ENCODE peak calls at places on chromosomes 11 and 22, in four cellular contexts. H is ovary, L is stomach, D is esophagus squamous epithelium. Q is an unnamed sample.

GRCh38 chr11:119590651-119591308 is 138.2 kb downstream of the NECTIN1 start:
- DNase-seq in L (peak; percentile 45), D (no peak), H (no peak), Q (no peak)

GRCh38 chr22:18078329-18079041 is 695 bp downstream of the PEX26 start:
- DNase-seq in H (peak; percentile 60), D (no peak), L (peak; percentile 60), Q (peak; percentile 40)

GRCh38 chr11:77151804-77152513 is 23.9 kb downstream of the MYO7A start:
- DNase-seq in H (no peak), D (no peak), L (no peak), Q (peak; percentile 72)

GRCh38 chr22:21928048-21928447 is 24.6 kb downstream of the PPM1F start:
- DNase-seq in L (no peak), H (no peak), D (no peak), Q (no peak)

GRCh38 chr11:69530278-69531070 is 49.0 kb downstream of the LINC01488 start:
- DNase-seq in D (no peak), H (no peak), L (no peak), Q (no peak)

GRCh38 chr11:18309691-18310090 is 12.2 kb downstream of the HPS5 start:
- DNase-seq in L (no peak), D (no peak), H (no peak), Q (no peak)

GRCh38 chr11:2474059-2474901 is 29.5 kb downstream of the KCNQ1 start:
- DNase-seq in L (peak; percentile 78), H (no peak), D (no peak), Q (no peak)

GRCh38 chr11:111049131-111049530 is 196.4 kb upstream of the POU2AF2 start:
- DNase-seq in H (no peak), D (no peak), L (no peak), Q (no peak)

GRCh38 chr22:25774575-25775026 is 32.6 kb downstream of the MYO18B start:
- DNase-seq in D (no peak), H (no peak), L (no peak), Q (no peak)

GRCh38 chr22:22450343-22450839 is 58.2 kb downstream of the ZNF280B start:
- DNase-seq in H (no peak), D (no peak), L (peak; percentile 27), Q (no peak)

GRCh38 chr11:43574949-43575915 is 105.3 kb upstream of the HSD17B12 start:
- DNase-seq in H (peak; percentile 64), D (no peak), L (no peak), Q (no peak)

GRCh38 chr11:70711095-70711910 is 313.0 kb downstream of the CTTN start:
- DNase-seq in L (no peak), D (no peak), H (no peak), Q (no peak)

GRCh38 chr11:98307827-98308491 is 712.8 kb upstream of the CNTN5 start:
- DNase-seq in L (no peak), D (no peak), H (no peak), Q (no peak)

GRCh38 chr11:10930961-10931760 is 73.3 kb upstream of the ZBED5 start:
- DNase-seq in H (peak; percentile 88), L (peak; percentile 53), D (no peak), Q (peak; percentile 57)

GRCh38 chr11:76800466-76801200 is 17.5 kb downstream of the TSKU start:
- DNase-seq in L (no peak), H (no peak), D (no peak), Q (no peak)

GRCh38 chr11:17979770-17980371 is 33.0 kb downstream of the SERGEF start:
- DNase-seq in D (no peak), L (peak; percentile 37), H (no peak), Q (peak; percentile 11)

GRCh38 chr11:105334025-105334714 is 194.6 kb upstream of the CARD18 start:
- DNase-seq in H (no peak), L (no peak), D (no peak), Q (no peak)

GRCh38 chr11:79332017-79332416 is 108.8 kb downstream of the TENM4 start:
- DNase-seq in D (no peak), L (no peak), H (no peak), Q (no peak)

GRCh38 chr11:65291613-65292012 is 23.1 kb upstream of the CDC42EP2 start:
- DNase-seq in D (no peak), H (no peak), L (no peak), Q (no peak)

GRCh38 chr11:112694813-112695212 is 266.4 kb upstream of the NCAM1 start:
- DNase-seq in D (no peak), H (no peak), L (no peak), Q (no peak)

GRCh38 chr11:47359586-47359985 is 7.1 kb upstream of the MYBPC3 start:
- DNase-seq in L (no peak), H (peak; percentile 30), D (no peak), Q (no peak)

GRCh38 chr11:16572946-16573345 is 165.5 kb upstream of the C11orf58 start:
- DNase-seq in D (no peak), L (no peak), H (no peak), Q (no peak)

GRCh38 chr11:64553554-64554201 is 37.3 kb upstream of the SLC22A12 start:
- DNase-seq in H (peak; percentile 85), L (peak; percentile 60), D (no peak), Q (peak; percentile 61)

GRCh38 chr11:128208329-128209220 is 378.8 kb downstream of the ETS1 start:
- DNase-seq in H (no peak), D (no peak), L (no peak), Q (no peak)

GRCh38 chr11:69107413-69107812 is 48.3 kb upstream of the SMIM38 start:
- DNase-seq in D (no peak), L (no peak), H (no peak), Q (no peak)

GRCh38 chr22:37465721-37466120 is 20.5 kb downstream of the MFNG start:
- DNase-seq in H (no peak), D (no peak), L (no peak), Q (no peak)

GRCh38 chr11:70527429-70528045 is 129.2 kb downstream of the CTTN start:
- DNase-seq in H (no peak), D (no peak), L (no peak), Q (no peak)

GRCh38 chr11:34343153-34343552 is 14.7 kb downstream of the ABTB2 start:
- DNase-seq in D (no peak), H (no peak), L (no peak), Q (no peak)

GRCh38 chr22:23036684-23037428 is 33.5 kb upstream of the GNAZ start:
- DNase-seq in H (no peak), L (no peak), D (no peak), Q (no peak)

GRCh38 chr11:114060402-114061052 is 1.0 kb downstream of the ZBTB16 start:
- DNase-seq in H (peak; percentile 77), D (no peak), L (peak; percentile 45), Q (peak; percentile 51)

GRCh38 chr11:116946414-116946813 is 109.0 kb upstream of the APOA1 start:
- DNase-seq in L (no peak), D (no peak), H (no peak), Q (no peak)

GRCh38 chr11:121054266-121054665 is 30.4 kb downstream of the TBCEL start:
- DNase-seq in H (no peak), D (no peak), L (no peak), Q (no peak)

GRCh38 chr11:118111019-118111743 is 24.4 kb upstream of the SMIM35 start:
- DNase-seq in D (no peak), L (no peak), H (no peak), Q (no peak)

GRCh38 chr11:2982214-2982613 is 9.9 kb downstream of the NAP1L4 start:
- DNase-seq in L (no peak), D (no peak), H (no peak), Q (no peak)

GRCh38 chr22:17772963-17773605 is 1.2 kb downstream of the BID start:
- DNase-seq in D (no peak), L (no peak), H (no peak), Q (no peak)

GRCh38 chr22:49760280-49760629 is 67.4 kb downstream of the BRD1 start:
- DNase-seq in D (no peak), L (no peak), H (no peak), Q (no peak)
- H3K4me1 ChIP-seq in D (no peaks in the 10 kb centered on the region), L (no peaks in the 10 kb centered on the region), H (no peaks in the 10 kb centered on the region), Q (peaks cover 6% of the 10 kb centered on the region)

DNA sequence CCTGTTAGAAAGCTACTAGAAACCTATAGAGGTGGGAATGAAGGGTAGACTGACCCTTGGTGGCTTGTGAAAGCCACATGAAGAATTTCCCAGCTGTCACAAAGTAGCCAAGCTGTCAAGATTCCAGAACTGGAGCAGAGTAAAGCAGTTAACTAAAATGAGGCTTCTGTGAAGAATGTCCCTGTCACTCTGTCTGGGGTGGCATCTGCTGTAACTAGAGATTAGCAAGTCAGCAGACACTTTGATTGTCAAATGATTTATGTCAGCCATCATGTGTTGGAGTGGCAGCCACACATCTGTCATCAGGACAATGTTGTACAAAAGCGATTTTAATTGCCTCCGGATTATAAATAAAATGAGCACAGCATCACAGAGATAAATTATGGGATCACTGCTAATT is 271.1 kb downstream of the FAM181B start:
- DNase-seq in D (no peak), H (no peak), L (no peak), Q (no peak)
- H3K4me3 ChIP-seq in D (no peak overlapping the region), H (no peak overlapping the region), L (no peak overlapping the region), Q (no peak overlapping the region)

GRCh38 chr22:46549565-46549840 is 12.1 kb upstream of the CELSR1 start:
- DNase-seq in L (no peak), D (no peak), H (no peak), Q (no peak)

GRCh38 chr22:46547179-46547882 is 9.9 kb upstream of the CELSR1 start:
- DNase-seq in D (no peak), H (no peak), L (no peak), Q (no peak)

GRCh38 chr22:46549971-46550641 is 12.7 kb upstream of the CELSR1 start:
- DNase-seq in H (no peak), L (no peak), D (no peak), Q (no peak)

GRCh38 chr22:46546466-46547178 is 9.2 kb upstream of the CELSR1 start:
- DNase-seq in H (no peak), L (peak; percentile 73), D (no peak), Q (no peak)

DNA sequence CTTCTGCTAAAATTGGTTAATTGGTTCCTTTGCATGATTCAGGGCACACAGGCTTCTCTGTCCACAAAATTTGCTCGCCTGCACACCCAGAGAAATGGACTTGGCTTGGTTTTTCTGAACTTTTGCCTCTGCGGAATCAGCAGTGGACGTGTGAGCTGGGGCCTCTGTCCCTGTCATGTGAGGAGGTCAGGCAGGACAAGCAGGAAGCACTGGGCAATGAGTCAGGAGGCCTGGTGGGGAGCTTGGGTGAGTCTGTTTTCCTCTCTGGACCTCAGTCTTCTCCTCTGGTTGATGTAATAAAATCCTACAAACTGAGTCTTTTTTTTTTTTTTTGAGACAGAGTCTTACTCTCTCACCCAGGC is 10.4 kb upstream of the CELSR1 start:
- DNase-seq in H (no peak), D (no peak), L (no peak), Q (no peak)
- H3K27ac ChIP-seq in H (no peak overlapping the region), D (peak overlapping the region; percentile 84), L (peak overlapping the region; percentile 80), Q (no peak overlapping the region)

GRCh38 chr11:60370811-60371297 is 7.5 kb upstream of the MS4A7 start:
- DNase-seq in D (no peak), H (no peak), L (no peak), Q (no peak)
- H3K4me1 ChIP-seq in D (no peaks in the 10 kb centered on the region), H (no peaks in the 10 kb centered on the region), L (no peaks in the 10 kb centered on the region), Q (no peaks in the 10 kb centered on the region)

DNA sequence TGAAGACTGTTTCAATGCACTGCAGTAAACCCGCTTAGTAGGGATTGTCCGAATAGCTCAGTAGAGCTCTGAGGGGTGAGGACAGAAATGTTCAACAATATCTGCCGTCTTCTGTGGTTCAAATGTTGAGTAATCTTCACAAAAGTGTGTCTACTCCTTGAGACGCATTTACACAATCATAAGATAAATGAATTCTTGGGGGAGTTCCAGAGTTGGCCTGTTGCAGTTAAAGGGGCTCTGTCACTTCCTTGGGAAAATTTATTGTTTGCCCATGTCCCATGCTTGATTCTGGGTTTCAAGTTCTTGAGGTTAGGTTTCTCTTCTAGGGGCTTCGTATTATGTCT is 614 bp downstream of the ANO3 start:
- DNase-seq in L (no peak), H (no peak), D (no peak), Q (no peak)
- H3K4me3 ChIP-seq in L (no peak overlapping the region), H (no peak overlapping the region), D (no peak overlapping the region), Q (no peak overlapping the region)